ENCODE peak calls at places on chromosomes 3 and 15, in five cellular contexts. O, M, E, B and D are unnamed samples.

GRCh38 chr3:107892960-107893359 is 197.9 kb downstream of the CD47 start:
- DNase-seq in O (no peak), E (no peak), M (no peak), B (no peak), D (no peak)

GRCh38 chr3:18725668-18726407 is 300.7 kb upstream of the SATB1 start:
- DNase-seq in B (no peak), O (no peak), E (no peak), M (peak), D (no peak)

GRCh38 chr3:56467801-56468183 is 475 bp downstream of the ERC2 start:
- DNase-seq in B (no peak), E (no peak), M (no peak), O (peak), D (no peak)

GRCh38 chr3:197337656-197338055 is 39.2 kb upstream of the DLG1 start:
- DNase-seq in O (no peak), B (no peak), M (no peak), E (no peak), D (no peak)

GRCh38 chr3:32176989-32177701 is 61.3 kb upstream of the CMTM8 start:
- DNase-seq in O (peak), B (no peak), M (peak), E (peak), D (no peak)

GRCh38 chr15:82414536-82415191 is 15.0 kb upstream of the GOLGA6L9 start:
- DNase-seq in E (peak), O (no peak), B (no peak), M (peak), D (no peak)

GRCh38 chr3:49133226-49133951 is 539 bp upstream of the LAMB2 start:
- DNase-seq in M (peak), E (peak), B (peak), O (peak), D (peak)

GRCh38 chr15:23687143-23687470 is at the start of gene NDN:
- DNase-seq in E (peak), O (peak), M (peak), B (no peak), D (peak)

GRCh38 chr3:72665103-72665502 is 183.1 kb downstream of the SHQ1 start:
- DNase-seq in E (no peak), B (no peak), O (no peak), M (no peak), D (no peak)

GRCh38 chr3:119582178-119582577 is 2.9 kb downstream of the ADPRH start:
- DNase-seq in E (peak), O (no peak), B (no peak), M (no peak), D (no peak)

GRCh38 chr3:106120334-106120733 is 251.5 kb upstream of the CBLB start:
- DNase-seq in O (no peak), B (no peak), E (peak), M (peak), D (no peak)

GRCh38 chr3:5122030-5122740 is at the start of gene ARL8B:
- DNase-seq in M (peak), E (peak), B (peak), O (peak), D (peak)

GRCh38 chr3:114112696-114113095 is 56.2 kb downstream of the QTRT2 start:
- DNase-seq in E (peak), B (no peak), O (no peak), M (peak), D (no peak)

GRCh38 chr3:190617185-190617584 is 103.3 kb downstream of the IL1RAP start:
- DNase-seq in B (no peak), E (peak), O (peak), M (no peak), D (no peak)

GRCh38 chr15:74402873-74403589 is 30.7 kb downstream of the SEMA7A start:
- DNase-seq in M (no peak), E (no peak), B (no peak), O (no peak), D (no peak)

GRCh38 chr3:107488942-107489341 is 33.8 kb upstream of the BBX start:
- DNase-seq in B (no peak), E (peak), M (no peak), O (no peak), D (no peak)

GRCh38 chr15:78298983-78299301 is 467 bp downstream of the SKIC8 start:
- DNase-seq in O (no peak), M (peak), E (peak), B (no peak), D (no peak)

GRCh38 chr3:32421991-32422859 is 30.6 kb downstream of the CMTM7 start:
- DNase-seq in E (peak), M (peak), B (peak), O (no peak), D (no peak)

GRCh38 chr3:149579838-149580542 is 77.8 kb downstream of the WWTR1 start:
- DNase-seq in O (no peak), B (no peak), M (no peak), E (peak), D (no peak)

GRCh38 chr15:48557335-48557734 is 88.2 kb downstream of the FBN1 start:
- DNase-seq in E (no peak), O (no peak), B (no peak), M (no peak), D (no peak)

GRCh38 chr15:77118787-77119410 is 48.0 kb upstream of the TSPAN3 start:
- DNase-seq in O (peak), E (peak), B (no peak), M (peak), D (no peak)

GRCh38 chr3:37204314-37204713 is 29.9 kb upstream of the LRRFIP2 start:
- DNase-seq in B (no peak), M (no peak), E (no peak), O (no peak), D (no peak)

GRCh38 chr3:47443611-47443995 is 32.1 kb downstream of the SCAP start:
- DNase-seq in M (no peak), B (no peak), E (no peak), O (no peak), D (peak)

GRCh38 chr3:72957303-72957702 is 39.3 kb upstream of the PPP4R2 start:
- DNase-seq in E (no peak), O (peak), B (peak), M (peak), D (no peak)

GRCh38 chr3:24830230-24831152 is 335.8 kb upstream of the THRB start:
- DNase-seq in O (peak), M (no peak), E (no peak), B (no peak), D (no peak)

GRCh38 chr3:99568936-99569335 is 69.5 kb upstream of the COL8A1 start:
- DNase-seq in B (no peak), E (no peak), M (no peak), O (no peak), D (no peak)

DNA sequence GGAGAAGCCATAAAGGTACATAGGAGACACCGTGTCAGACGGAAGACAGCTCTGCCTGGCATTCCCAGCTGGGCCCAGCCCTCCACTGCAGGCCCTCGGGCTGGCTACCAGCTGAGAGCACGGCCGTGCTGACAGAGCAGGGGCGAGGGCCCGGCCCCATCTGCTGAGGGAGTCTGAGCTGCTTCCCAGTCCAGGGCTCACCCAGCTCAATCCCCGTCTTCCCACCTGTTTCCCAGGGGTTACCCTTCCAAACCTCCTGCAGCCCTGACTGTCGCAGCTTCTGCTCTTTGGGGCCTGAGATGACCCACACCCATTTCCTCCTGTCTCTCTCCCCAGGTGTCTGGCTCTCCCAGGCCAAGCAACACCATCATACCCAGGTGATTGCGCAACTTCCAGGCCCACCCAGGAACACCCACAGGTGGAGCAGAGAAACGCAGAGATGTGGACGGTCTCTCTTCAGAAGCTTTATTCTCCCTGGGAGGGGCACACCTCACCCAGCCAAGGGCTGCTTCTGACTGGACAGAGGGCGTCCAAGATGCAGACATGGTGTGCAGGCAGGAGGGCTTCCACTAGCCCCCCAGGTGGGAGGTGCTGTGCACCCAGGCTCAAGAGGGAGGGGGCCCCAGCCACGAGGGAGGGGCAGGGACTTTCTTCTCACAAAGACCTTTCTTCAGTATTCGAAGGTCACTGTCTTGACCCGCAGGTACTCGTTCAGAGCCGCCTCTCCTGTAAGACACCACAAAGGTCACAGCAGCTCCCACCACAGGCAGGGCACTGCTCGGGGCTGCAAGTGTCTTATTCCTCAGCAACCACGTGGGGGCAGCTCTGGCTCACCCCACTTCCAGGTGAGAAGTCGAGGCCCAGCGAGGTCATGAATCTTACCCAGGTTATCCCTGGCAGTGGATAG is 19.4 kb upstream of the SLC41A3 start:
- DNase-seq in E (no peak), O (peak), M (no peak), B (peak), D (peak)
- TF ChIP-seq CTCF in E (no peak), O (peak), M (no peak), B (no peak), D (no peak)

DNA sequence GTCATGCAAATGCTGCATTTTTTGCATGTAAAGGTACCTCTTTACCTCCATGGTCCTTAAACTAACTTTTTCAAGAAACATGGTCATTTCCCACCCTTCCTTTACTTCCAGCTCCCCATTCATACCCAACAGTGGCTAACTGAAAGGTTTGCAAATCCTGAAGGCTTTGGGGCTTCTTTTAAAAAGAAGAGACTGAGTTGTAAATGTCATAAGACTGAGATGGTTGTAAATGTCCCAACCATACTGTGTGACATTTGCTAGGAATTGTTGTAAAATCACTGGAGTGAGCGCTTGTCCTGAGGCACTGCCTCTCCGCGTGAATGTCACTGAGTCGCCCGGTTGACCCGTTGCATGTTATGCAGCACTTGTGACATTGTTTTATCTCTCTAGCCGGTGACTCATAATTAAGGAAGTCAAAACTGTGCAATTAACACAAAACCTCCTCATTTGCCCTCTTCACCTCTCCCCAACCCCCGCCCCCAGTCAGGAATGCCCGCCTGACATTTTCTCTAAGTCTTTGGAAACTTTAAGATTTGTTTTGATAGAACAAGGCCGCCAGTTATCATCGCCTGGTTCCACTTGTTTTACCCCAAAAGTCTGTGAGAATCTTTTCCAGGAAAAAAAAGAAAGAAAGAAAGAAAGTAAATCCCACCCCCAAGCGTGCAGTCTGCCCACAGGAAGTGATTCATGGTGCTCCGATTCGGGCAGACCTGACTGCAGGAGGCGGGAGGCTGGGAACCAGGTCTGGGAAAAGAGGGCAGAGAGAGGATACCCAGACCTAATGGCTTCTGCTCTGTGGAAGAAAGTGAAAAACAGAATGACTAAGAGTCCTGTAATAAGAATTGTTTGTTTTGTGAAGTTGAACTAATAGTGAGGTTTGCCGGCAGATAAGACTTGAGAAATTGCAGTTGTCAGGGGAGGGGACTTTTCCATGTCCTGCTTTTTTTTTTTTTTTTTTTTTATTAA is 84.7 kb downstream of the SMAD3 start:
- DNase-seq in B (peak), O (peak), E (peak), M (peak), D (no peak)
- TF ChIP-seq CTCF in B (no peak), O (no peak), E (no peak), M (no peak), D (no peak)

GRCh38 chr3:128923607-128924385 is 44.4 kb downstream of the ACAD9 start:
- DNase-seq in M (no peak), B (no peak), O (no peak), E (no peak), D (no peak)
- TF ChIP-seq CTCF in M (no peak), B (no peak), O (no peak), E (no peak), D (no peak)

DNA sequence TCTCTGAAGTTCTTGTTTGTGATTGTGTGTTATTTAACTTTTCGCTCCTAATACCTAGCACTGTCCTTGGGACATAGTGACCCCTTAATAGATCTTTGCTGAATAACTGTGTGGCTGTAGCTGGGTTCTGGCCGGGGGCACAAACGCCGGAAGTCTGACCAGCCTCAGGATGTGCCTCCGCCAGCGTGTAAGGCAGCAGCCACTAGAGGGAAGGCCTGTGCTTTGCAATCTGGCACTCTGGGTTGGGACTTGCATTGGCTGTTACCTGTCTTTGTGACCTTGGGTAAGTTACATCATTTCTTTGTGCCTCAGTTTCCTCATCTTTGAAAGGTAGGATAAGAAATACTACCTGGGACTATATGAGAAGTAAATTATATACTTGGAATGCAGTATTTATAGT is 158.7 kb downstream of the GHSR start:
- DNase-seq in O (peak), E (no peak), M (no peak), B (no peak), D (no peak)
- TF ChIP-seq CTCF in O (peak), E (peak), M (peak), B (no peak), D (peak)

GRCh38 chr3:1350885-1351284 is 258.1 kb downstream of the CNTN6 start:
- DNase-seq in E (no peak), M (no peak), O (no peak), B (no peak), D (no peak)

GRCh38 chr3:1346386-1346785 is 253.6 kb downstream of the CNTN6 start:
- DNase-seq in B (no peak), E (no peak), O (no peak), M (no peak), D (no peak)

GRCh38 chr3:1348547-1348946 is 255.7 kb downstream of the CNTN6 start:
- DNase-seq in O (no peak), M (no peak), E (peak), B (no peak), D (no peak)
- TF ChIP-seq CTCF in O (peak), M (no peak), E (no peak), B (no peak), D (peak)

GRCh38 chr3:40645883-40646282 is 121.1 kb downstream of the ZNF621 start:
- DNase-seq in O (no peak), E (no peak), M (no peak), B (no peak), D (no peak)

GRCh38 chr3:40639006-40639405 is 114.2 kb downstream of the ZNF621 start:
- DNase-seq in M (no peak), B (no peak), E (no peak), O (no peak), D (no peak)

GRCh38 chr3:40637891-40638290 is 113.1 kb downstream of the ZNF621 start:
- DNase-seq in O (no peak), B (no peak), E (no peak), M (no peak), D (no peak)

DNA sequence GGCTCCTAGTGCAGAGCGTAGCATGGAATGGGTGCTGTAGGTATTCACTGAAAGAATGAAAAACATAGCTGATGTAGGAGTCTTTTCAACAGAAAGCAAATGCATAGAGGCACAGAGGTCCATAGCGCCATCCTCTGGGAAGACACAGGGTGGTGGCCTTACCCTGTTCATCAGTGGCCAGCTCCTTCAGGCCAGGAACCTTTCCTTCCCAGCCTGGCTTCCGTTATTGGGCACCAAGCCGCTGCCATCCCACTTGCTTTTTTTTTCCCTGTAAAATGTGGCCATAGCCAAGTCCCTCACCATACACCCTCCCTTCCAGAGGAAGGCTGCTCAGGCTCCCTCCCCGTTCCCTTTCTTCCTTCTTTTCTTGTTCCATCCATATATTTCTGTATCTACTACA is 118.1 kb downstream of the ZNF621 start:
- DNase-seq in O (no peak), M (no peak), B (no peak), E (no peak), D (no peak)
- TF ChIP-seq CTCF in O (no peak), M (no peak), B (no peak), E (no peak), D (no peak)

DNA sequence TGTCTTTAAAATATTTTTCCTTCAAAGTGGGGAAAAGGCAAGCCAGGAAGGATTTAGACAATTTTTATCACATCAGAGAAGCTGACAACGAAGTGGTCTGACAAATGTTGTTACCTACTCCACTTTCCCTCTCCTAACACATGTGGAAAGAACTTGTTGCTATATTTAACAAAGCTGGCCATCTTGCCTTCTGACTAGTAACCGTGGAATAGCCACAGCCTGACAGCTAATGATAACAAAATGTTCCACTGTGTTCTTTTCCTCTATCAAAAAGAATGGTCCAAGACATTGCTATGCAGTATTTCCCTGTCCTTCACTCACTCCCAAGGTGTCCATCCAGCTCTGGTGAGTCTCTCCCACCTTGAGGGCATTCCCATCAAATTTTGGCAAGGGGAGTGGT is 481.4 kb upstream of the THBS1 start:
- DNase-seq in E (no peak), M (no peak), O (no peak), B (no peak), D (no peak)
- TF ChIP-seq CTCF in E (no peak), M (no peak), O (no peak), B (no peak), D (no peak)

GRCh38 chr3:128621931-128622330 is 28.7 kb downstream of the RPN1 start:
- DNase-seq in B (no peak), O (no peak), M (no peak), E (no peak), D (no peak)

GRCh38 chr3:128618398-128618726 is 32.3 kb downstream of the RPN1 start:
- DNase-seq in M (no peak), B (no peak), O (no peak), E (no peak), D (no peak)

GRCh38 chr3:128621234-128621633 is 29.4 kb downstream of the RPN1 start:
- DNase-seq in B (no peak), E (no peak), M (no peak), O (no peak), D (no peak)

GRCh38 chr3:128619146-128619890 is 31.3 kb downstream of the RPN1 start:
- DNase-seq in E (peak), O (no peak), B (no peak), M (peak), D (no peak)

DNA sequence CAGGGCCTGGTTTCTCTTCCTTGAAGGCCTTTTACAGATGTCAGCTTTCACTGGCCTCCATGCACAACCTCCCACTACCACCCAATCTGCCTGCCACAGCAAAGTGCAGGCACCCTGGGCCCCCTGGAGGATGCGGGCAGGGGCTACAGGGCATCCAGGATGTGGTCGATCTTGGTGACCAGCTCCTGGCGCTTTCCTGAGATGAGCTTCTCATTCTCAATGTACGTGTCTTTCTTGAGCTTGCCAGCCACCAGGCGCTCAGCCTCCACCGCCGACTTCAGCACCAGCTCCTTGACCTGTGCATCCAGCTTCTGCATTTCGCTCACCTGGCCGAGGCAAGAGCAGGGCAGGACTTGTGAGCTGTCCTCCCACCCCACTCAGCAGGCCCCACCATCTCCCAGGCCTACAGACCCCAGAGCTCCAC is 30.3 kb downstream of the RPN1 start:
- DNase-seq in E (no peak), O (no peak), B (no peak), M (no peak), D (no peak)
- TF ChIP-seq CTCF in E (no peak), O (no peak), B (no peak), M (no peak), D (peak)